ENCODE peak calls at places on chromosomes 12 and 14, in five cellular contexts. One of them, this sample, is unnamed.

GRCh38 chr14:64727551-64728071 is 23.4 kb downstream of the PLEKHG3 start:
- DNase-seq in K562: no peak
- DNase-seq in HepG2: no peak
- DNase-seq in GM12878: no peak
- DNase-seq in A549: no peak
- DNase-seq in this sample: peak; percentile 7

GRCh38 chr12:1777798-1778197 is 42.6 kb upstream of the LRTM2 start:
- DNase-seq in K562: no peak
- DNase-seq in A549: no peak
- DNase-seq in GM12878: no peak
- DNase-seq in HepG2: no peak
- DNase-seq in this sample: no peak

GRCh38 chr12:131509706-131510105 is 201.2 kb upstream of the SFSWAP start:
- DNase-seq in HepG2: no peak
- DNase-seq in GM12878: no peak
- DNase-seq in K562: no peak
- DNase-seq in A549: no peak
- DNase-seq in this sample: no peak

GRCh38 chr12:75207338-75208083 is 2.1 kb downstream of the KCNC2 start:
- DNase-seq in HepG2: no peak
- DNase-seq in GM12878: no peak
- DNase-seq in K562: no peak
- DNase-seq in A549: no peak
- DNase-seq in this sample: peak; percentile 65

GRCh38 chr14:34722723-34723545 is 8.5 kb upstream of the CFL2 start:
- DNase-seq in GM12878: no peak
- DNase-seq in HepG2: peak; percentile 71
- DNase-seq in K562: peak; percentile 58
- DNase-seq in A549: peak; percentile 70
- DNase-seq in this sample: peak; percentile 24

GRCh38 chr12:126055521-126055920 is 990.3 kb downstream of the AACS start:
- DNase-seq in HepG2: no peak
- DNase-seq in A549: no peak
- DNase-seq in GM12878: no peak
- DNase-seq in K562: no peak
- DNase-seq in this sample: no peak

GRCh38 chr14:84937449-84937848 is 592.5 kb upstream of the FLRT2 start:
- DNase-seq in A549: no peak
- DNase-seq in GM12878: no peak
- DNase-seq in HepG2: no peak
- DNase-seq in K562: no peak
- DNase-seq in this sample: no peak

GRCh38 chr14:92568621-92569479 is 55.3 kb downstream of the RIN3 start:
- DNase-seq in HepG2: no peak
- DNase-seq in GM12878: peak; percentile 76
- DNase-seq in A549: no peak
- DNase-seq in K562: no peak
- DNase-seq in this sample: no peak

GRCh38 chr12:55063291-55063690 is 43.5 kb downstream of the NEUROD4 start:
- DNase-seq in K562: no peak
- DNase-seq in HepG2: no peak
- DNase-seq in GM12878: no peak
- DNase-seq in A549: no peak
- DNase-seq in this sample: no peak

GRCh38 chr14:34350903-34351302 is 111.1 kb downstream of the SPTSSA start:
- DNase-seq in A549: no peak
- DNase-seq in K562: no peak
- DNase-seq in GM12878: no peak
- DNase-seq in HepG2: no peak
- DNase-seq in this sample: no peak

GRCh38 chr14:90060965-90061848 is 587 bp upstream of the KCNK13 start:
- DNase-seq in K562: no peak
- DNase-seq in HepG2: no peak
- DNase-seq in GM12878: no peak
- DNase-seq in A549: no peak
- DNase-seq in this sample: peak; percentile 61

GRCh38 chr12:90065301-90065801 is 356.7 kb upstream of the ATP2B1 start:
- DNase-seq in HepG2: no peak
- DNase-seq in K562: no peak
- DNase-seq in A549: no peak
- DNase-seq in GM12878: no peak
- DNase-seq in this sample: no peak

GRCh38 chr12:56079729-56080555 is at the start of gene ERBB3:
- DNase-seq in HepG2: peak; percentile 82
- DNase-seq in GM12878: no peak
- DNase-seq in K562: peak; percentile 94
- DNase-seq in A549: peak; percentile 80
- DNase-seq in this sample: peak; percentile 82

GRCh38 chr12:130009961-130010360 is 106.1 kb upstream of the TMEM132D start:
- DNase-seq in GM12878: no peak
- DNase-seq in K562: no peak
- DNase-seq in A549: no peak
- DNase-seq in HepG2: no peak
- DNase-seq in this sample: no peak

GRCh38 chr14:35534130-35534883 is at the start of gene INSM2:
- DNase-seq in K562: peak; percentile 13
- DNase-seq in GM12878: no peak
- DNase-seq in HepG2: no peak
- DNase-seq in A549: peak; percentile 62
- DNase-seq in this sample: no peak

GRCh38 chr12:125137776-125138344 is 72.6 kb downstream of the AACS start:
- DNase-seq in HepG2: peak; percentile 60
- DNase-seq in K562: no peak
- DNase-seq in A549: no peak
- DNase-seq in GM12878: no peak
- DNase-seq in this sample: no peak

GRCh38 chr12:38151991-38152700 is 164.4 kb upstream of the ALG10B start:
- DNase-seq in GM12878: no peak
- DNase-seq in HepG2: no peak
- DNase-seq in K562: no peak
- DNase-seq in A549: no peak
- DNase-seq in this sample: no peak

GRCh38 chr14:75725481-75725880 is 64.4 kb downstream of the TTLL5 start:
- DNase-seq in A549: no peak
- DNase-seq in K562: no peak
- DNase-seq in HepG2: no peak
- DNase-seq in GM12878: no peak
- DNase-seq in this sample: no peak

GRCh38 chr12:95548056-95548538 is 3.2 kb downstream of the USP44 start:
- DNase-seq in GM12878: no peak
- DNase-seq in K562: peak; percentile 23
- DNase-seq in A549: no peak
- DNase-seq in HepG2: no peak
- DNase-seq in this sample: peak; percentile 67

GRCh38 chr14:91755560-91755959 is 23.7 kb upstream of the CATSPERB start:
- DNase-seq in K562: no peak
- DNase-seq in HepG2: peak; percentile 76
- DNase-seq in GM12878: no peak
- DNase-seq in A549: peak; percentile 74
- DNase-seq in this sample: no peak

GRCh38 chr12:88763536-88764100 is 183.3 kb upstream of the KITLG start:
- DNase-seq in A549: no peak
- DNase-seq in K562: no peak
- DNase-seq in GM12878: no peak
- DNase-seq in HepG2: no peak
- DNase-seq in this sample: no peak

GRCh38 chr14:41662780-41663477 is 56.3 kb downstream of the LRFN5 start:
- DNase-seq in K562: no peak
- DNase-seq in A549: no peak
- DNase-seq in HepG2: peak; percentile 73
- DNase-seq in GM12878: no peak
- DNase-seq in this sample: no peak

GRCh38 chr14:54669759-54670630 is 103.1 kb downstream of the SAMD4A start:
- DNase-seq in A549: no peak
- DNase-seq in HepG2: no peak
- DNase-seq in GM12878: no peak
- DNase-seq in K562: no peak
- DNase-seq in this sample: no peak

GRCh38 chr14:79018846-79019245 is 848.7 kb downstream of the NRXN3 start:
- DNase-seq in HepG2: no peak
- DNase-seq in A549: no peak
- DNase-seq in K562: no peak
- DNase-seq in GM12878: no peak
- DNase-seq in this sample: no peak

GRCh38 chr12:48000878-48001321 is 3.4 kb downstream of the COL2A1 start:
- DNase-seq in K562: no peak
- DNase-seq in A549: peak; percentile 48
- DNase-seq in HepG2: no peak
- DNase-seq in GM12878: no peak
- DNase-seq in this sample: peak; percentile 63

DNA sequence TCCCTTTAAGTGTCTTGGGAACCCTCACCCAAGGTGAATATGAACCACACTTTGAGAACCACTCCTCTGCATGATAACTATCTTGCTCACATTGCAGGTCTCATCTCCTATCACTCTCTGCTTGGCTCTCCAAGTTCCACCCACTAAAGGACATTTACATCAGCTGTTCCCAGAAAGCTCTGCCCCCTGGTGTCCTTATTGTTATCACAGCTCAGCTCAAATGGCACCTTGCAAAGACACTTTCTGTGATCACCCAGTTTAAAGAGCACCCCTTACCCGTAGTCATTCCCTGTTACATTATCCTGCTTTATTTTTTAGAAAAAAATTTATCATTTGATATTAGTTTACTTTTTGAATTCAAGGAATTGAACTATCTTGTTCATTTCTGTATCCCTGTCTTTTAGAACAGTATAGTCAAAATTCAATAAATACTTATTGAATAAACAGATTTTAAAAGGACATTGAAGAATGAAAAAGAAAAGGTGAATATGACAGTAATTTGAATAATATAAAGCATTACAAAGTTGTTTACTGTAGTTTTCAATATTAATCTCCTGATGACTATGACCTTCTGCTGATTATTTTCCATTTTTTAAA is 20.5 kb upstream of the GUCY2C start:
- DNase-seq in A549: peak; percentile 71
- DNase-seq in HepG2: peak; percentile 52
- DNase-seq in K562: peak; percentile 18
- DNase-seq in GM12878: no peak
- DNase-seq in this sample: peak; percentile 62
- TF ChIP-seq ESRRA in A549: no peak
- TF ChIP-seq ESRRA in HepG2: no peak
- TF ChIP-seq ESRRA in K562: no peak
- TF ChIP-seq ESRRA in GM12878: no peak
- TF ChIP-seq ESRRA in this sample: no peak

GRCh38 chr12:57254506-57255280 is 3.7 kb upstream of the STAC3 start:
- DNase-seq in GM12878: no peak
- DNase-seq in HepG2: no peak
- DNase-seq in A549: no peak
- DNase-seq in K562: no peak
- DNase-seq in this sample: no peak
- TF ChIP-seq ESRRA in GM12878: no peak
- TF ChIP-seq ESRRA in HepG2: no peak
- TF ChIP-seq ESRRA in A549: no peak
- TF ChIP-seq ESRRA in K562: no peak
- TF ChIP-seq ESRRA in this sample: no peak

GRCh38 chr12:23666866-23667265 is 282.6 kb downstream of the SOX5 start:
- DNase-seq in K562: no peak
- DNase-seq in GM12878: no peak
- DNase-seq in HepG2: no peak
- DNase-seq in A549: no peak
- DNase-seq in this sample: peak; percentile 10
- TF ChIP-seq ESRRA in K562: no peak
- TF ChIP-seq ESRRA in GM12878: no peak
- TF ChIP-seq ESRRA in HepG2: no peak
- TF ChIP-seq ESRRA in A549: no peak
- TF ChIP-seq ESRRA in this sample: no peak

GRCh38 chr14:53060046-53060445 is 93.1 kb downstream of the DDHD1 start:
- DNase-seq in HepG2: no peak
- DNase-seq in GM12878: no peak
- DNase-seq in K562: no peak
- DNase-seq in A549: no peak
- DNase-seq in this sample: no peak

GRCh38 chr14:53064461-53064860 is 88.7 kb downstream of the DDHD1 start:
- DNase-seq in HepG2: no peak
- DNase-seq in A549: no peak
- DNase-seq in GM12878: no peak
- DNase-seq in K562: no peak
- DNase-seq in this sample: no peak

GRCh38 chr14:53062856-53063255 is 90.3 kb downstream of the DDHD1 start:
- DNase-seq in A549: no peak
- DNase-seq in HepG2: no peak
- DNase-seq in GM12878: no peak
- DNase-seq in K562: no peak
- DNase-seq in this sample: no peak
- TF ChIP-seq ESRRA in A549: no peak
- TF ChIP-seq ESRRA in HepG2: no peak
- TF ChIP-seq ESRRA in GM12878: no peak
- TF ChIP-seq ESRRA in K562: no peak
- TF ChIP-seq ESRRA in this sample: no peak

This sample was measured in WTC11.